ENCODE peak calls at places on chromosome 21, in nine cellular contexts. One of them, this sample, is unnamed.
A peak's percentile ranks its signal among the peaks of the same experiment; 100 is the strongest.

GRCh38 chr21:36613064-36613463 is 85.9 kb upstream of the SIM2 start:
- DNase-seq in islet precursor cell: no peak
- DNase-seq in prostate gland: peak; percentile 73
- DNase-seq in activated naive CD8-positive, alpha-beta T cell treated with anti-CD3 and anti-CD28 coated beads, Interleukin-2, amount 10 ng/mL, durations not matched to agents 7 days and 5 days: no peak
- DNase-seq in germinal center: no peak
- DNase-seq in frontal cortex: no peak
- DNase-seq in left kidney: peak; percentile 14
- DNase-seq in right lobe of liver: no peak
- DNase-seq in stimulated activated CD4-positive, alpha-beta T cell treated with anti-CD3 and anti-CD28 coated beads, Interleukin-2, amount 100 ng/mL, for 4 hours: no peak
- DNase-seq in this sample: no peak

GRCh38 chr21:37855568-37856391 is 60.5 kb downstream of the KCNJ6 start:
- DNase-seq in islet precursor cell: no peak
- DNase-seq in germinal center: no peak
- DNase-seq in left kidney: peak; percentile 44
- DNase-seq in frontal cortex: no peak
- DNase-seq in activated naive CD8-positive, alpha-beta T cell treated with anti-CD3 and anti-CD28 coated beads, Interleukin-2, amount 10 ng/mL, durations not matched to agents 7 days and 5 days: no peak
- DNase-seq in stimulated activated CD4-positive, alpha-beta T cell treated with anti-CD3 and anti-CD28 coated beads, Interleukin-2, amount 100 ng/mL, for 4 hours: no peak
- DNase-seq in prostate gland: no peak
- DNase-seq in right lobe of liver: no peak
- DNase-seq in this sample: no peak

GRCh38 chr21:33259995-33260394 is 6.2 kb upstream of the IL10RB start:
- DNase-seq in left kidney: no peak
- DNase-seq in germinal center: no peak
- DNase-seq in stimulated activated CD4-positive, alpha-beta T cell treated with anti-CD3 and anti-CD28 coated beads, Interleukin-2, amount 100 ng/mL, for 4 hours: no peak
- DNase-seq in right lobe of liver: peak; percentile 73
- DNase-seq in activated naive CD8-positive, alpha-beta T cell treated with anti-CD3 and anti-CD28 coated beads, Interleukin-2, amount 10 ng/mL, durations not matched to agents 7 days and 5 days: no peak
- DNase-seq in prostate gland: no peak
- DNase-seq in islet precursor cell: no peak
- DNase-seq in frontal cortex: no peak
- DNase-seq in this sample: no peak

GRCh38 chr21:45148316-45149000 is 74.1 kb downstream of the ADARB1 start:
- DNase-seq in islet precursor cell: no peak
- DNase-seq in left kidney: no peak
- DNase-seq in frontal cortex: no peak
- DNase-seq in prostate gland: no peak
- DNase-seq in stimulated activated CD4-positive, alpha-beta T cell treated with anti-CD3 and anti-CD28 coated beads, Interleukin-2, amount 100 ng/mL, for 4 hours: no peak
- DNase-seq in germinal center: no peak
- DNase-seq in right lobe of liver: no peak
- DNase-seq in activated naive CD8-positive, alpha-beta T cell treated with anti-CD3 and anti-CD28 coated beads, Interleukin-2, amount 10 ng/mL, durations not matched to agents 7 days and 5 days: no peak
- DNase-seq in this sample: no peak

GRCh38 chr21:16569679-16570078 is 839.9 kb downstream of the USP25 start:
- DNase-seq in prostate gland: no peak
- DNase-seq in germinal center: no peak
- DNase-seq in stimulated activated CD4-positive, alpha-beta T cell treated with anti-CD3 and anti-CD28 coated beads, Interleukin-2, amount 100 ng/mL, for 4 hours: no peak
- DNase-seq in activated naive CD8-positive, alpha-beta T cell treated with anti-CD3 and anti-CD28 coated beads, Interleukin-2, amount 10 ng/mL, durations not matched to agents 7 days and 5 days: no peak
- DNase-seq in right lobe of liver: no peak
- DNase-seq in islet precursor cell: no peak
- DNase-seq in left kidney: no peak
- DNase-seq in frontal cortex: no peak
- DNase-seq in this sample: no peak

GRCh38 chr21:31720330-31720729 is 11.6 kb downstream of the SCAF4 start:
- DNase-seq in germinal center: no peak
- DNase-seq in right lobe of liver: no peak
- DNase-seq in prostate gland: no peak
- DNase-seq in islet precursor cell: no peak
- DNase-seq in frontal cortex: no peak
- DNase-seq in left kidney: no peak
- DNase-seq in stimulated activated CD4-positive, alpha-beta T cell treated with anti-CD3 and anti-CD28 coated beads, Interleukin-2, amount 100 ng/mL, for 4 hours: no peak
- DNase-seq in activated naive CD8-positive, alpha-beta T cell treated with anti-CD3 and anti-CD28 coated beads, Interleukin-2, amount 10 ng/mL, durations not matched to agents 7 days and 5 days: no peak
- DNase-seq in this sample: no peak

GRCh38 chr21:46429754-46430681 is 28.7 kb upstream of the DIP2A start:
- DNase-seq in left kidney: no peak
- DNase-seq in islet precursor cell: no peak
- DNase-seq in right lobe of liver: peak; percentile 45
- DNase-seq in activated naive CD8-positive, alpha-beta T cell treated with anti-CD3 and anti-CD28 coated beads, Interleukin-2, amount 10 ng/mL, durations not matched to agents 7 days and 5 days: no peak
- DNase-seq in prostate gland: no peak
- DNase-seq in germinal center: no peak
- DNase-seq in stimulated activated CD4-positive, alpha-beta T cell treated with anti-CD3 and anti-CD28 coated beads, Interleukin-2, amount 100 ng/mL, for 4 hours: no peak
- DNase-seq in frontal cortex: no peak
- DNase-seq in this sample: peak; percentile 34

GRCh38 chr21:31923756-31924155 is 50.9 kb downstream of the HUNK start:
- DNase-seq in right lobe of liver: no peak
- DNase-seq in activated naive CD8-positive, alpha-beta T cell treated with anti-CD3 and anti-CD28 coated beads, Interleukin-2, amount 10 ng/mL, durations not matched to agents 7 days and 5 days: no peak
- DNase-seq in frontal cortex: no peak
- DNase-seq in stimulated activated CD4-positive, alpha-beta T cell treated with anti-CD3 and anti-CD28 coated beads, Interleukin-2, amount 100 ng/mL, for 4 hours: no peak
- DNase-seq in prostate gland: no peak
- DNase-seq in islet precursor cell: peak; percentile 29
- DNase-seq in left kidney: no peak
- DNase-seq in germinal center: no peak
- DNase-seq in this sample: no peak

GRCh38 chr21:42164064-42164789 is 54.7 kb upstream of the ABCG1 start:
- DNase-seq in germinal center: peak; percentile 53
- DNase-seq in left kidney: peak; percentile 61
- DNase-seq in frontal cortex: no peak
- DNase-seq in right lobe of liver: peak; percentile 75
- DNase-seq in islet precursor cell: peak; percentile 72
- DNase-seq in prostate gland: no peak
- DNase-seq in stimulated activated CD4-positive, alpha-beta T cell treated with anti-CD3 and anti-CD28 coated beads, Interleukin-2, amount 100 ng/mL, for 4 hours: peak; percentile 24
- DNase-seq in activated naive CD8-positive, alpha-beta T cell treated with anti-CD3 and anti-CD28 coated beads, Interleukin-2, amount 10 ng/mL, durations not matched to agents 7 days and 5 days: peak; percentile 57
- DNase-seq in this sample: peak; percentile 67

This sample was measured in B cell.